ENCODE peak calls at places on chromosomes 3 and 15, in six cellular contexts. K, I, X, A, Z and F are unnamed samples.

GRCh38 chr15:80093854-80094418 is 34.5 kb downstream of the ZFAND6 start:
- DNase-seq in Z (no peak), I (no peak), K (no peak), X (peak), A (no peak), F (no peak)

GRCh38 chr15:67383903-67384302 is 129.3 kb downstream of the IQCH start:
- DNase-seq in A (no peak), I (no peak), X (no peak), K (no peak), Z (no peak), F (no peak)

GRCh38 chr3:46923559-46924350 is 46.2 kb downstream of the PTH1R start:
- DNase-seq in K (no peak), Z (peak), I (peak), A (peak), X (peak), F (no peak)

GRCh38 chr3:68787227-68787626 is 145.1 kb downstream of the TAFA4 start:
- DNase-seq in Z (no peak), I (no peak), K (no peak), X (peak), A (no peak), F (no peak)

GRCh38 chr3:42503251-42503924 is 945 bp downstream of the VIPR1 start:
- DNase-seq in Z (no peak), X (no peak), I (no peak), K (no peak), A (no peak), F (no peak)

GRCh38 chr15:24786347-24786746 is 110.8 kb downstream of the NPAP1 start:
- DNase-seq in Z (no peak), K (no peak), X (no peak), A (no peak), I (no peak), F (no peak)

GRCh38 chr3:17546500-17546899 is 195.9 kb downstream of the TBC1D5 start:
- DNase-seq in A (no peak), I (no peak), X (no peak), Z (no peak), K (no peak), F (no peak)

GRCh38 chr3:13267348-13267659 is 152.8 kb downstream of the NUP210 start:
- DNase-seq in I (no peak), X (no peak), K (no peak), Z (no peak), A (no peak), F (no peak)

GRCh38 chr3:158727499-158728377 is 4.5 kb downstream of the RARRES1 start:
- DNase-seq in X (peak), A (peak), K (peak), Z (no peak), I (peak), F (peak)

GRCh38 chr3:149506540-149506939 is 32.0 kb downstream of the TM4SF4 start:
- DNase-seq in K (no peak), I (no peak), Z (no peak), A (no peak), X (no peak), F (no peak)

GRCh38 chr3:122660575-122660974 is 20.1 kb upstream of the PARP14 start:
- DNase-seq in I (peak), A (no peak), Z (peak), X (no peak), K (no peak), F (no peak)

GRCh38 chr15:89377042-89377841 is 42.6 kb upstream of the POLG start:
- DNase-seq in Z (no peak), K (no peak), I (no peak), A (no peak), X (no peak), F (no peak)

GRCh38 chr3:10645800-10646199 is 140.4 kb upstream of the ATP2B2 start:
- DNase-seq in I (no peak), K (no peak), X (no peak), Z (peak), A (no peak), F (no peak)

GRCh38 chr15:58182460-58183163 is 44.4 kb downstream of the AQP9 start:
- DNase-seq in Z (peak), X (peak), A (peak), I (peak), K (no peak), F (peak)

GRCh38 chr3:112086018-112086854 is at the start of gene C3orf52:
- DNase-seq in X (peak), Z (peak), K (no peak), I (peak), A (peak), F (peak)

GRCh38 chr3:194872669-194872977 is 186.9 kb downstream of the FAM43A start:
- DNase-seq in X (no peak), K (no peak), Z (no peak), I (no peak), A (no peak), F (no peak)

GRCh38 chr3:37712918-37713819 is 148.5 kb upstream of the CTDSPL start:
- DNase-seq in I (no peak), X (no peak), Z (no peak), K (no peak), A (no peak), F (no peak)

GRCh38 chr15:63506537-63507035 is 2.2 kb downstream of the USP3 start:
- DNase-seq in A (no peak), Z (no peak), I (peak), K (no peak), X (no peak), F (no peak)

GRCh38 chr3:144084929-144085328 is 113.3 kb downstream of the DIPK2A start:
- DNase-seq in A (no peak), I (no peak), K (no peak), Z (no peak), X (no peak), F (no peak)

GRCh38 chr15:72168131-72168825 is 29.3 kb downstream of the GRAMD2A start:
- DNase-seq in A (no peak), K (no peak), X (no peak), I (no peak), Z (no peak), F (no peak)

GRCh38 chr15:66799242-66799641 is 97.2 kb downstream of the SMAD6 start:
- DNase-seq in K (no peak), X (no peak), Z (no peak), I (no peak), A (no peak), F (no peak)

GRCh38 chr15:85150130-85150480 is 168.4 kb downstream of the PDE8A start:
- DNase-seq in X (no peak), Z (no peak), K (no peak), A (no peak), I (no peak), F (no peak)

GRCh38 chr3:71542548-71543370 is 40.8 kb downstream of the FOXP1 start:
- DNase-seq in K (no peak), A (peak), I (no peak), X (peak), Z (no peak), F (peak)

GRCh38 chr3:3015472-3016089 is 94.6 kb downstream of the IL5RA start:
- DNase-seq in A (no peak), I (peak), Z (no peak), K (no peak), X (peak), F (no peak)

GRCh38 chr3:30770387-30770786 is 124.1 kb downstream of the GADL1 start:
- DNase-seq in Z (no peak), X (no peak), I (peak), K (no peak), A (no peak), F (no peak)
- TF ChIP-seq GABPA in Z (no peak), X (no peak), I (no peak), K (no peak), A (no peak), F (no peak)

GRCh38 chr3:75978686-75979085 is 193.3 kb upstream of the ZNF717 start:
- DNase-seq in X (no peak), I (no peak), K (no peak), Z (no peak), A (no peak), F (no peak)
- TF ChIP-seq GABPA in X (no peak), I (no peak), K (no peak), Z (no peak), A (no peak), F (no peak)

GRCh38 chr15:76932090-76932966 is 779 bp downstream of the RCN2 start:
- DNase-seq in Z (no peak), K (no peak), A (no peak), I (no peak), X (no peak), F (no peak)
- TF ChIP-seq GABPA in Z (no peak), K (no peak), A (no peak), I (no peak), X (no peak), F (no peak)

GRCh38 chr3:140931016-140931454 is 10.6 kb upstream of the SLC25A36 start:
- DNase-seq in X (no peak), I (no peak), Z (peak), A (no peak), K (no peak), F (no peak)
- TF ChIP-seq GABPA in X (no peak), I (no peak), Z (no peak), A (no peak), K (no peak), F (no peak)

GRCh38 chr3:14307953-14308352 is 94.5 kb upstream of the SLC6A6 start:
- DNase-seq in X (no peak), A (no peak), Z (no peak), K (no peak), I (no peak), F (no peak)

GRCh38 chr3:14311722-14312121 is 90.7 kb upstream of the SLC6A6 start:
- DNase-seq in A (no peak), I (no peak), Z (no peak), K (no peak), X (no peak), F (no peak)

GRCh38 chr3:14317057-14317553 is 85.3 kb upstream of the SLC6A6 start:
- DNase-seq in A (no peak), Z (no peak), X (no peak), I (peak), K (no peak), F (no peak)

GRCh38 chr3:14312375-14312774 is 90.0 kb upstream of the SLC6A6 start:
- DNase-seq in A (no peak), K (no peak), I (no peak), X (no peak), Z (no peak), F (no peak)
- TF ChIP-seq GABPA in A (no peak), K (no peak), I (no peak), X (no peak), Z (no peak), F (no peak)

GRCh38 chr15:87369269-87369668 is 887.3 kb downstream of the NTRK3 start:
- DNase-seq in X (no peak), K (no peak), I (no peak), Z (no peak), A (no peak), F (no peak)
- TF ChIP-seq GABPA in X (no peak), K (no peak), I (no peak), Z (no peak), A (no peak), F (no peak)

DNA sequence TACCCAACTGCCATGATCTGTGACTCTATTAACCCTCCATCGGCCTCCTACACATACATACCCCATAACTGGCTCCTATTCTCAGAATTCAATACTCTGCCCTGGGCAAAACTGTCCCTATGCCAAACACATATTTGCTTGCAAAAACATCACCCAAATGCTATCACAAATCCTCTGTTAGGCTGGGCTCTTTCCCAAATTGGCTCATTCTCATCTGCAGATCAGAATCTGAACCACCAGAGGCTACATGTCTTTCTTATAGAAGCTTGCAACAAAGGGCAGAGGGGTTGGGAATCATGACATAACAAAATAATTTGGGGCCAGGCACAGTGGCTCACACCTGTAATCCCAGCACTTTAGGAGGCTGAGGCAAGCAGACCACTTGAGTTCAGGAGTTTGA is 45.4 kb upstream of the GOLM2 start:
- DNase-seq in A (no peak), X (peak), Z (no peak), K (no peak), I (no peak), F (no peak)
- TF ChIP-seq GABPA in A (no peak), X (no peak), Z (no peak), K (no peak), I (no peak), F (no peak)

DNA sequence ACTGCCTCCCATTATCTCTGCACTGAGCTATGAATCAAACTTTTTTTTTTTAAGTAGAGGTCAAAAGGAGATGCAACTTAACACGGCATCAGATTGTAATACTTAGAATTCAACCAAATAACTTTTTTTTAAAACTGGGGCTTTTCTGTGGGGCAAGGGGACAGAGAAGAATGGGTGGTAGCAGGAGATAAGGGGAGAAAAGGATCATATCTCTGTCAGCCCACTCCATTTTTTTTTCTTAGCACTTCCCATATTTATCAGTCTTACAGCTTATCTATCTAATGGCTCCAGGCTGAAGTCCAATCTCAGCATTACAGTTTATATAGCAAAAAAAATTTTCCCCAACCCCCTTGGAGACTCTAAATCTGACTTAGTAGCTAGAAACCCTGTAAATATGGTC is 69.3 kb downstream of the PIK3R4 start:
- DNase-seq in A (peak), Z (no peak), X (no peak), I (no peak), K (no peak), F (no peak)
- TF ChIP-seq GABPA in A (no peak), Z (no peak), X (no peak), I (no peak), K (no peak), F (no peak)